ENCODE peak calls at places on chromosome 18, in four cellular contexts. O, C, T and M are unnamed samples.

GRCh38 chr18:31497711-31498449 is at the start of gene DSG2:
- DNase-seq in O (peak; percentile 87), C (no peak), T (no peak), M (no peak)

GRCh38 chr18:5463836-5464235 is 80.0 kb downstream of the EPB41L3 start:
- DNase-seq in C (no peak), O (no peak), T (no peak), M (no peak)

GRCh38 chr18:25123438-25124225 is 228.3 kb downstream of the ZNF521 start:
- DNase-seq in C (no peak), T (no peak), O (no peak), M (no peak)

GRCh38 chr18:72811047-72811446 is 56.7 kb downstream of the NETO1 start:
- DNase-seq in C (no peak), T (no peak), O (no peak), M (no peak)

GRCh38 chr18:68841301-68841700 is 43.4 kb downstream of the CCDC102B start:
- DNase-seq in O (no peak), T (no peak), C (no peak), M (no peak)

GRCh38 chr18:32289480-32290075 is 99.7 kb downstream of the MEP1B start:
- DNase-seq in C (peak; percentile 72), T (no peak), O (peak; percentile 53), M (peak; percentile 82)

GRCh38 chr18:79801217-79801616 is 3.5 kb downstream of the KCNG2 start:
- DNase-seq in O (no peak), C (no peak), T (no peak), M (no peak)

GRCh38 chr18:36660311-36660710 is 168.5 kb downstream of the TPGS2 start:
- DNase-seq in C (no peak), O (no peak), T (no peak), M (no peak)

GRCh38 chr18:7821784-7822183 is 254.7 kb downstream of the PTPRM start:
- DNase-seq in C (no peak), O (no peak), T (no peak), M (no peak)

GRCh38 chr18:13726972-13727331 is 479 bp downstream of the RNMT start:
- DNase-seq in C (peak; percentile 56), O (peak; percentile 62), T (peak; percentile 63), M (peak; percentile 55)

GRCh38 chr18:28713026-28713425 is 536.1 kb upstream of the CDH2 start:
- DNase-seq in C (no peak), T (no peak), O (no peak), M (no peak)

GRCh38 chr18:79529296-79529695 is 133.6 kb downstream of the NFATC1 start:
- DNase-seq in O (no peak), C (no peak), T (peak; percentile 36), M (no peak)

GRCh38 chr18:63241317-63241712 is 78.3 kb downstream of the BCL2 start:
- DNase-seq in C (no peak), T (no peak), O (no peak), M (no peak)

GRCh38 chr18:36504928-36505327 is 207.4 kb downstream of the FHOD3 start:
- DNase-seq in O (peak; percentile 74), C (peak; percentile 25), T (no peak), M (no peak)

GRCh38 chr18:62418258-62418657 is 93.1 kb downstream of the TNFRSF11A start:
- DNase-seq in O (no peak), C (no peak), T (no peak), M (no peak)

GRCh38 chr18:3593381-3593903 is 143.5 kb downstream of the TGIF1 start:
- DNase-seq in T (peak; percentile 52), C (peak; percentile 87), O (peak; percentile 96), M (peak; percentile 91)

GRCh38 chr18:22465859-22466602 is 48.3 kb upstream of the CTAGE1 start:
- DNase-seq in T (peak; percentile 65), C (peak; percentile 98), O (peak; percentile 98), M (peak; percentile 97)

GRCh38 chr18:32379891-32380290 is 90.8 kb downstream of the GAREM1 start:
- DNase-seq in C (peak; percentile 58), O (no peak), T (no peak), M (peak; percentile 17)

GRCh38 chr18:79699653-79700052 is 20.1 kb downstream of the CTDP1 start:
- DNase-seq in T (peak; percentile 16), C (no peak), O (no peak), M (no peak)

GRCh38 chr18:967037-967576 is 62.4 kb downstream of the ADCYAP1 start:
- DNase-seq in C (no peak), T (no peak), O (no peak), M (no peak)

GRCh38 chr18:35968278-35968880 is 4.1 kb upstream of the RMP24 start:
- DNase-seq in T (no peak), C (no peak), O (peak; percentile 89), M (no peak)

GRCh38 chr18:79093986-79094385 is 24.8 kb downstream of the ATP9B start:
- DNase-seq in O (peak; percentile 40), T (no peak), C (no peak), M (no peak)

GRCh38 chr18:55185391-55185790 is 226.1 kb upstream of the CCDC68 start:
- DNase-seq in O (peak; percentile 55), T (no peak), C (peak; percentile 1), M (no peak)

GRCh38 chr18:49662506-49662905 is 100.6 kb downstream of the LIPG start:
- DNase-seq in C (no peak), O (no peak), T (no peak), M (no peak)

GRCh38 chr18:33946322-33946721 is 278.4 kb downstream of the NOL4 start:
- DNase-seq in O (no peak), C (no peak), T (no peak), M (no peak)

GRCh38 chr18:27483266-27483665 is 298.2 kb upstream of the CHST9 start:
- DNase-seq in O (no peak), C (no peak), T (no peak), M (no peak)

GRCh38 chr18:28175047-28175929 is 1.6 kb downstream of the CDH2 start:
- DNase-seq in O (no peak), C (peak; percentile 42), T (no peak), M (no peak)

GRCh38 chr18:27411911-27412310 is 226.8 kb upstream of the CHST9 start:
- DNase-seq in O (peak; percentile 60), T (no peak), C (no peak), M (no peak)

GRCh38 chr18:76985951-76986236 is 146.7 kb downstream of the MBP start:
- DNase-seq in O (no peak), T (no peak), C (no peak), M (no peak)

GRCh38 chr18:3649559-3650426 is 199.8 kb downstream of the TGIF1 start:
- DNase-seq in T (no peak), O (peak; percentile 80), C (peak; percentile 83), M (peak; percentile 82)

GRCh38 chr18:48567388-48567787 is 28.6 kb downstream of the CTIF start:
- DNase-seq in C (no peak), T (no peak), O (no peak), M (no peak)

GRCh38 chr18:38539871-38540270 is 974.3 kb upstream of the CELF4 start:
- DNase-seq in T (no peak), C (no peak), O (no peak), M (no peak)

GRCh38 chr18:36692331-36692730 is 136.5 kb downstream of the TPGS2 start:
- DNase-seq in T (no peak), C (peak; percentile 93), O (no peak), M (no peak)

GRCh38 chr18:46310675-46311345 is 206.6 kb downstream of the HAUS1 start:
- DNase-seq in C (no peak), T (no peak), O (no peak), M (no peak)

GRCh38 chr18:67726882-67727281 is 210.4 kb upstream of the DSEL start:
- DNase-seq in T (no peak), C (no peak), O (no peak), M (no peak)

GRCh38 chr18:44811586-44812125 is 131.0 kb downstream of the SETBP1 start:
- DNase-seq in T (no peak), C (no peak), O (no peak), M (no peak)

GRCh38 chr18:25005602-25006375 is 346.2 kb downstream of the ZNF521 start:
- DNase-seq in O (peak; percentile 25), T (no peak), C (peak; percentile 49), M (no peak)

GRCh38 chr18:21389283-21389682 is 147.3 kb downstream of the GREB1L start:
- DNase-seq in O (no peak), T (no peak), C (no peak), M (no peak)
- H3K27me3 ChIP-seq in O (no peaks in the 10 kb centered on the region), T (no peaks in the 10 kb centered on the region), C (no peaks in the 10 kb centered on the region), M (no peaks in the 10 kb centered on the region)

GRCh38 chr18:70555046-70555445 is 266.2 kb downstream of the SOCS6 start:
- DNase-seq in O (no peak), T (no peak), C (no peak), M (no peak)
- H3K27ac ChIP-seq in O (no peak overlapping the region), T (no peak overlapping the region), C (no peak overlapping the region), M (no peak overlapping the region)

GRCh38 chr18:6731197-6731596 is 1.7 kb downstream of the ARHGAP28 start:
- DNase-seq in T (no peak), C (peak; percentile 94), O (peak; percentile 80), M (peak; percentile 74)
- H3K4me3 ChIP-seq in T (no peak overlapping the region), C (peak overlapping the region; percentile 15), O (no peak overlapping the region), M (no peak overlapping the region)

GRCh38 chr18:57981629-57982028 is 62.4 kb upstream of the NEDD4L start:
- DNase-seq in O (no peak), C (no peak), T (no peak), M (no peak)
- H3K27me3 ChIP-seq in O (no peaks in the 10 kb centered on the region), C (peaks cover 15% of the 10 kb centered on the region), T (no peaks in the 10 kb centered on the region), M (no peaks in the 10 kb centered on the region)

DNA sequence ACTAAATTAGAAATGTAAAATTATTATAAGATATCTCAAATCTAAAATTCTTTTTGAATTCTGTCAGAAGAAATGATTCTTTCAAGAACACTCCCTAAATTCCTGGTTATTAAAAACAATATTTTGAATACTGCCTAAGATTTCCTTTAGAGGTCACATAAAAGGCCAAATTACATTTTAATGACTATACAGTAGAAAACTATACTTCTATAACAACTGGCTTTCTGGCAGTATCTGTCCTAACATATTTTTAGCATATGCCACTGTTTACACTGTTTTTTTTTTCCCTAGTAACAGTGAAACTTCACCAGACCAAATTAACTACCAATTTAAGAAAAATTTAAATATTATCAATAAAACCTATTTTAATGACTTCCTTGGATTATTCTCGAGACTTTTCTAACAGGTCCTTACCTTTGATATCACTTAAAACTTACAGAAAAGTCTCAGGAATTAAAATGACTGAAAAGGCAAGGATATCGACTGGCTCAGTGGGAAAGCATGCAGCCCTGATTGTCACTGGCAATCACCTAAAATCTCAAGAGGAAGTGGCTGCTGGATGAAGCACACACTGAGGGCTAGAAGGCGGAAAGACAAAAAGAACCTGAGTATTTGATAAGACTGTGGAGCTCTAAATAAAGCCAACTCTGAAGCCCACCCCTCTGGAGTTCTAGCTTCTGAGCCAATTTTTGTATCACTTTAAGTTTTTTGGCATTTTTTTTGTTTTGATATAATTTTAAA is 59.6 kb downstream of the SPIRE1 start:
- DNase-seq in O (no peak), T (no peak), C (peak; percentile 57), M (peak; percentile 33)
- H3K27ac ChIP-seq in O (peak overlapping the region; percentile 76), T (no peak overlapping the region), C (peak overlapping the region; percentile 63), M (peak overlapping the region; percentile 83)

GRCh38 chr18:23619388-23619873 is 33.1 kb upstream of the NPC1 start:
- DNase-seq in C (no peak), O (no peak), T (no peak), M (no peak)
- H3K4me3 ChIP-seq in C (peak overlapping the region; percentile 48), O (peak overlapping the region; percentile 33), T (no peak overlapping the region), M (peak overlapping the region; percentile 55)